ENCODE peak calls at places on chromosomes 6 and 20, in four cellular contexts. L, O, C and J are unnamed samples. For H3K4me1, the result is how much of the 10 kb centered on the place peaks cover.

GRCh38 chr20:50519036-50519780 is 9.0 kb downstream of the PTPN1 start:
- DNase-seq in L (no peak), O (no peak), C (peak), J (no peak)

GRCh38 chr20:50085481-50086365 is 27.2 kb downstream of the UBE2V1 start:
- DNase-seq in L (peak), O (peak), C (peak), J (no peak)

GRCh38 chr6:158648682-158649131 is 1.1 kb upstream of the SYTL3 start:
- DNase-seq in L (no peak), O (no peak), C (no peak), J (no peak)

GRCh38 chr6:170280689-170281045 is 10.2 kb downstream of the DLL1 start:
- DNase-seq in L (no peak), O (no peak), C (no peak), J (no peak)

GRCh38 chr6:167225903-167226508 is 65.1 kb upstream of the UNC93A start:
- DNase-seq in L (no peak), O (no peak), C (no peak), J (no peak)

GRCh38 chr20:58891076-58891685 is 38.7 kb downstream of the GNAS start:
- DNase-seq in L (peak), O (peak), C (peak), J (peak)

GRCh38 chr6:97535800-97536199 is 252.8 kb upstream of the MMS22L start:
- DNase-seq in L (no peak), O (no peak), C (no peak), J (no peak)

GRCh38 chr20:9301129-9302072 is 213.0 kb upstream of the LAMP5 start:
- DNase-seq in L (peak), O (peak), C (no peak), J (no peak)

GRCh38 chr6:96304997-96305396 is 216.6 kb upstream of the UFL1 start:
- DNase-seq in L (no peak), O (no peak), C (no peak), J (no peak)

GRCh38 chr6:19712012-19712688 is 125.0 kb upstream of the ID4 start:
- DNase-seq in L (no peak), O (no peak), C (no peak), J (no peak)

GRCh38 chr20:13468166-13468565 is 170.6 kb downstream of the TASP1 start:
- DNase-seq in L (no peak), O (no peak), C (no peak), J (no peak)

GRCh38 chr6:22828179-22829062 is 259.1 kb downstream of the HDGFL1 start:
- DNase-seq in L (peak), O (peak), C (no peak), J (no peak)

GRCh38 chr20:37242503-37242902 is 19.1 kb downstream of the GHRH start:
- DNase-seq in L (no peak), O (no peak), C (no peak), J (no peak)

GRCh38 chr6:160160450-160160849 is 38.8 kb downstream of the SLC22A1 start:
- DNase-seq in L (peak), O (peak), C (no peak), J (no peak)

GRCh38 chr20:56779452-56780143 is 150.5 kb downstream of the TFAP2C start:
- DNase-seq in L (no peak), O (no peak), C (no peak), J (no peak)

GRCh38 chr6:117264487-117265424 is 602 bp upstream of the VGLL2 start:
- DNase-seq in L (no peak), O (no peak), C (no peak), J (no peak)

GRCh38 chr6:42279144-42279781 is 61.6 kb upstream of the MRPS10 start:
- DNase-seq in L (peak), O (no peak), C (peak), J (peak)

DNA sequence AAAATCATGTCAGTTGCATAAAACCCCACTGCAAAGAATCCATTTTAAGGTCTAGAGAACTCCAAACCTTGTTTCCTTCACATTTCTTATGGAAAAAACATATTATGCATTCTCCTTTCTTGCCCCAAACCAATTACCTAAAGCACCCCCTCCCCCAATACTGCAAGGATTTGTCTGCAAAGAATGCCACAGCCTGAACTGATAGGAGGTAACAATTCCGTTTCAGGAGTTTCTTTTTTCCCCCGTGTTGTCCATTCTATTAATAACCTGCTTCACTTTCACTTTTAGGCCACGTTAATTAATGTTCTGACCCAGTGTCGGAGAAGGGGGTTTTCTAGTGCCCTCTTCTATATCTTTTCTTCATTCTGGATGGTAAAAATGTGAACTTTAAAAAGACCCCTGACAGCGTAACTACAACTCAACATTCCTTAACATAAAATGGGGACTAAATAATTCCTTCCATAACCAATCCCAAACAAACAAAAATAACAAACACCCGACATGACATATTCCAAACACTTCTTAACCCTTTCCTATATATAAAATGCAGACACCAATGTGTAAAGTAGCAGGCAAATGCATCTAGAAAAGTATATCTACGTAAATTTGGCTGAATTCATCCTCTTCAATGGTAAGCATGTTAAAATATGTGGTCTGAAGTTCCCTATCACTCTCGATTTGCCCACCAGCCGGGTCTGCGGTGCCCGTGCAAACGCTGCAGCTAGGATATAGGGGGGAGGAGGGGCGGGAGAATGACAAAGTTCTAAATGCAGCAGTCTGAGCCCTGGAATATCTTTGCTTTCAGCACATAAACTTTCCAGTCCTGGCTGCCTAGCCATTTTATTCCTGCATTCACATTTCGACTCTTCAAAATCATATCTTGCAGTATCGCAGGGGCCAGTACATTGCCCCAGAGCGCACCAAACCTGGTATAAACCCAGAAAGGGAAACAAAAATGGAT is 978 bp downstream of the NRN1 start:
- DNase-seq in L (no peak), O (no peak), C (no peak), J (no peak)
- H3K4me3 ChIP-seq in L (no peak), O (no peak), C (no peak), J (no peak)

GRCh38 chr6:3281669-3282460 is 23.1 kb downstream of the PSMG4 start:
- DNase-seq in L (no peak), O (no peak), C (no peak), J (no peak)
- H3K27ac ChIP-seq in L (no peak), O (peak), C (no peak), J (no peak)

GRCh38 chr20:21511485-21511849 is 2.4 kb downstream of the NKX2-2 start:
- DNase-seq in L (no peak), O (no peak), C (no peak), J (no peak)
- H3K4me1 ChIP-seq in L (under half), O (under half), C (under half), J (under half)

GRCh38 chr6:132511836-132512230 is 1.1 kb downstream of the STX7 start:
- DNase-seq in L (no peak), O (no peak), C (no peak), J (no peak)
- H3K4me3 ChIP-seq in L (peak), O (peak), C (no peak), J (peak)

GRCh38 chr6:14354919-14355572 is 237.5 kb downstream of the CD83 start:
- DNase-seq in L (peak), O (peak), C (no peak), J (no peak)

GRCh38 chr6:14349507-14349906 is 231.9 kb downstream of the CD83 start:
- DNase-seq in L (no peak), O (no peak), C (no peak), J (no peak)

GRCh38 chr6:14348389-14348788 is 230.8 kb downstream of the CD83 start:
- DNase-seq in L (no peak), O (no peak), C (no peak), J (no peak)

GRCh38 chr6:14353263-14353662 is 235.7 kb downstream of the CD83 start:
- DNase-seq in L (no peak), O (no peak), C (no peak), J (no peak)

GRCh38 chr6:14353798-14354197 is 236.2 kb downstream of the CD83 start:
- DNase-seq in L (no peak), O (no peak), C (no peak), J (no peak)
- H3K27ac ChIP-seq in L (no peak), O (no peak), C (no peak), J (no peak)

DNA sequence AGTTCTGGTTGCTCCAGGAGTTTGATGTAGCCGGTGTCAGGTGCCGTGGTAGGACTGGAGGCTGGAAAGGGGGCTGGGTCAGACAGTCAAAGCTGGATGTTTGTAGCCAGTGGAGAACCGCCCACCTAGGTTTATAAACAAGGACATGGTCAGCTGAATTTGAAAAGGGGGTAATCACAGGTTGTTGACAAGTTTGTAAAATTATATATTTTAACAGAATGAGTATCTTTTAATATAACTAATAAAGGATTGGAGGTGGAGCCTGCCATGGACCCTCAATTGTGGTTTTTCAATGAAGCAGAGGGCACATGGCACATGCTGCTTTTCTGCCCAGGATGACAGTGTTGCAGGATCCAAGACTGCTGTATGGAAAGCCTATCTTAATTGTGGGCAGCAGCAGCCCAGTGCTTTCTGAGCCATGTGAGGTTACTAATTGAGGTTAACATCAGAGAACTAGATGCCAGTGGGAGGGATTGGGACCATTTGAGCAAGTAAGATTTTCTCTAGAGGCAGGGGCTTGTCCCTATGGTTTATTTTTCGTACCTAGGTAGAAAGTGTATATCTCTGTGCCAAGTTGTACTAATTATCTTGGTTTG is 9.7 kb downstream of the HECA start:
- DNase-seq in L (no peak), O (no peak), C (no peak), J (no peak)
- H3K4me1 ChIP-seq in L (under half), O (under half), C (half or more), J (half or more)

GRCh38 chr6:123546537-123546936 is 90.2 kb downstream of the TRDN start:
- DNase-seq in L (no peak), O (no peak), C (no peak), J (no peak)
- H3K4me3 ChIP-seq in L (no peak), O (no peak), C (no peak), J (no peak)

GRCh38 chr20:3461191-3461874 is 9.5 kb upstream of the ATRN start:
- DNase-seq in L (no peak), O (no peak), C (no peak), J (no peak)
- H3K27ac ChIP-seq in L (no peak), O (no peak), C (no peak), J (no peak)

GRCh38 chr6:69027861-69028260 is 392.8 kb downstream of the ADGRB3 start:
- DNase-seq in L (no peak), O (no peak), C (no peak), J (no peak)
- H3K4me1 ChIP-seq in L (under half), O (under half), C (under half), J (under half)